ENCODE peak calls at places on chromosomes 6 and 20, in eight cellular contexts. J is AG04450, O is tibial nerve, D is dorsolateral prefrontal cortex, C is BE2C, I is mucosa of descending colon, V is spleen, W is K562. R is an unnamed sample.

GRCh38 chr20:47454298-47455132 is 47.2 kb upstream of the NCOA3 start:
- DNase-seq in J (no peak), O (no peak), D (no peak), C (no peak), I (no peak), V (no peak), W (no peak), R (no peak)

GRCh38 chr6:108168501-108168979 is 2.7 kb downstream of the NR2E1 start:
- DNase-seq in J (no peak), O (no peak), D (no peak), C (peak), I (peak), V (peak), W (no peak), R (peak)

GRCh38 chr20:5090191-5090590 is 29.6 kb downstream of the PCNA start:
- DNase-seq in J (no peak), O (no peak), D (no peak), C (no peak), I (no peak), V (peak), W (no peak), R (peak)

GRCh38 chr20:24936526-24937407 is 12.3 kb upstream of the CST7 start:
- DNase-seq in J (no peak), O (no peak), D (peak), C (no peak), I (no peak), V (peak), W (no peak), R (no peak)

GRCh38 chr6:4805553-4806307 is 29.5 kb downstream of the CDYL start:
- DNase-seq in J (no peak), O (no peak), D (peak), C (peak), I (peak), V (no peak), W (no peak), R (no peak)

GRCh38 chr6:69802995-69803394 is 6.2 kb upstream of the LMBRD1 start:
- DNase-seq in J (no peak), O (no peak), D (no peak), C (no peak), I (no peak), V (no peak), W (no peak), R (no peak)

GRCh38 chr6:145963216-145964068 is 716 bp downstream of the SHPRH start:
- DNase-seq in J (no peak), O (peak), D (peak), C (peak), I (peak), V (no peak), W (peak), R (peak)

GRCh38 chr6:1599469-1599868 is 10.2 kb upstream of the FOXC1 start:
- DNase-seq in J (no peak), O (no peak), D (no peak), C (no peak), I (no peak), V (peak), W (no peak), R (no peak)

GRCh38 chr6:158031445-158032353 is 50.0 kb downstream of the SYNJ2 start:
- DNase-seq in J (no peak), O (no peak), D (peak), C (peak), I (peak), V (no peak), W (peak), R (no peak)

GRCh38 chr6:129162605-129163004 is 279.7 kb downstream of the LAMA2 start:
- DNase-seq in J (no peak), O (no peak), D (no peak), C (no peak), I (no peak), V (no peak), W (no peak), R (no peak)

GRCh38 chr6:2834262-2834661 is 7.4 kb downstream of the SERPINB1 start:
- DNase-seq in J (no peak), O (no peak), D (no peak), C (no peak), I (no peak), V (no peak), W (no peak), R (no peak)

GRCh38 chr6:154673919-154674318 is 59.3 kb upstream of the SCAF8 start:
- DNase-seq in J (no peak), O (no peak), D (no peak), C (no peak), I (no peak), V (no peak), W (no peak), R (no peak)

GRCh38 chr6:170450946-170451761 is 102.0 kb downstream of the PSMB1 start:
- DNase-seq in J (no peak), O (no peak), D (no peak), C (no peak), I (no peak), V (peak), W (no peak), R (no peak)

GRCh38 chr6:3913077-3913957 is 64.1 kb downstream of the FAM50B start:
- DNase-seq in J (peak), O (peak), D (no peak), C (no peak), I (no peak), V (no peak), W (peak), R (no peak)

GRCh38 chr6:104956663-104957294 is at the start of gene LIN28B:
- DNase-seq in J (no peak), O (no peak), D (no peak), C (no peak), I (no peak), V (no peak), W (peak), R (no peak)

GRCh38 chr6:82773061-82773717 is 292.5 kb downstream of the UBE3D start:
- DNase-seq in J (no peak), O (no peak), D (no peak), C (no peak), I (no peak), V (no peak), W (no peak), R (no peak)

GRCh38 chr20:20148774-20149173 is 96.4 kb downstream of the CFAP61 start:
- DNase-seq in J (no peak), O (no peak), D (no peak), C (no peak), I (no peak), V (no peak), W (no peak), R (no peak)

GRCh38 chr6:134352786-134353480 is 35.0 kb upstream of the SGK1 start:
- DNase-seq in J (peak), O (no peak), D (no peak), C (no peak), I (no peak), V (no peak), W (no peak), R (no peak)

GRCh38 chr6:167091149-167092107 is 31.5 kb upstream of the CCR6 start:
- DNase-seq in J (no peak), O (no peak), D (no peak), C (no peak), I (no peak), V (peak), W (no peak), R (no peak)

DNA sequence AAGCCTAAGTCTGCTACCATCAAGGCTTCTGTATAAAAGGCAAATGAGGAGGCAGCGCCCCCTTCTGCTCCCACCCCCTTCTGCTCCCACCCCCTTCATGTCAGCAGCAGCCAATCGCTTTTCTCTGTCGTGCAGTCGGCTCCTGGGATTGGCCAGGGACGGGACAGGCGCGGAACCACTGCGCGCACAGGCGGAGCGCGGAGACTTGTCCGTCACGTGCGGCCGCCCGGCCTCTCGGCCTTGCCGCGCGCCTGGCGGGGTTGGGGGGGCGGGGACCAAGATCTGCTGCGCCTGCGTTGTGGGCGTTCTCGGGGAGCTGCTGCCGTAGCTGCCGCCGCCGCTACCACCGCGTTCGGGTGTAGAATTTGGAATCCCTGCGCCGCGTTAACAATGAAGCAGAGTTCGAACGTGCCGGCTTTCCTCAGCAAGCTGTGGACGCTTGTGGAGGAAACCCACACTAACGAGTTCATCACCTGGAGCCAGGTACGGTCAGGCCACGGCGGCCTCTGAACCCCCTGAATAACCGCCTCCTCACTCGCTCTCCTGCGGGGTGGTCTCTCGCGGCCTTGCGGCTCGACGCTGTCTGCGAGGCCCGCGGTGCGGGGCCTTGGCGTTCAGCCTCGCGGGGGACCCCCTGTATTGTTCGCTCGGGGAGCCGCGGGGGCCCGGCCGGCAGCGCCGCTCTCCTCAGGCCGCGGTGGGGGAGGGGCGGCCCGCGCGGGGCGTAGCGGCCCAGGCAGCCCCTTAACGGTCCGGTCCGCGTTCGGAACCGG is at the start of gene HSF2:
- DNase-seq in J (peak), O (peak), D (peak), C (peak), I (peak), V (peak), W (peak), R (peak)
- TF ChIP-seq CTCF in J (peak), O (peak), D (no peak), C (peak), I (no peak), V (no peak), W (no peak), R (peak)

GRCh38 chr6:10400330-10400729 is 14.5 kb downstream of the TFAP2A start:
- DNase-seq in J (no peak), O (no peak), D (no peak), C (no peak), I (no peak), V (no peak), W (no peak), R (no peak)

GRCh38 chr6:10397756-10398438 is 17.0 kb downstream of the TFAP2A start:
- DNase-seq in J (no peak), O (no peak), D (no peak), C (no peak), I (no peak), V (peak), W (no peak), R (no peak)

GRCh38 chr6:10396775-10397174 is 18.1 kb downstream of the TFAP2A start:
- DNase-seq in J (no peak), O (no peak), D (no peak), C (no peak), I (no peak), V (no peak), W (no peak), R (no peak)

GRCh38 chr6:10399451-10399850 is 15.4 kb downstream of the TFAP2A start:
- DNase-seq in J (no peak), O (no peak), D (no peak), C (no peak), I (no peak), V (no peak), W (no peak), R (no peak)

GRCh38 chr6:10398439-10399218 is 16.2 kb downstream of the TFAP2A start:
- DNase-seq in J (no peak), O (no peak), D (no peak), C (no peak), I (no peak), V (peak), W (no peak), R (no peak)
- TF ChIP-seq CTCF in J (no peak), O (no peak), D (no peak), C (no peak), I (no peak), V (no peak), W (no peak), R (no peak)

GRCh38 chr6:106444777-106445507 is 84.4 kb downstream of the CRYBG1 start:
- DNase-seq in J (peak), O (no peak), D (no peak), C (peak), I (no peak), V (no peak), W (peak), R (peak)
- TF ChIP-seq CTCF in J (peak), O (peak), D (peak), C (peak), I (peak), V (peak), W (peak), R (peak)

DNA sequence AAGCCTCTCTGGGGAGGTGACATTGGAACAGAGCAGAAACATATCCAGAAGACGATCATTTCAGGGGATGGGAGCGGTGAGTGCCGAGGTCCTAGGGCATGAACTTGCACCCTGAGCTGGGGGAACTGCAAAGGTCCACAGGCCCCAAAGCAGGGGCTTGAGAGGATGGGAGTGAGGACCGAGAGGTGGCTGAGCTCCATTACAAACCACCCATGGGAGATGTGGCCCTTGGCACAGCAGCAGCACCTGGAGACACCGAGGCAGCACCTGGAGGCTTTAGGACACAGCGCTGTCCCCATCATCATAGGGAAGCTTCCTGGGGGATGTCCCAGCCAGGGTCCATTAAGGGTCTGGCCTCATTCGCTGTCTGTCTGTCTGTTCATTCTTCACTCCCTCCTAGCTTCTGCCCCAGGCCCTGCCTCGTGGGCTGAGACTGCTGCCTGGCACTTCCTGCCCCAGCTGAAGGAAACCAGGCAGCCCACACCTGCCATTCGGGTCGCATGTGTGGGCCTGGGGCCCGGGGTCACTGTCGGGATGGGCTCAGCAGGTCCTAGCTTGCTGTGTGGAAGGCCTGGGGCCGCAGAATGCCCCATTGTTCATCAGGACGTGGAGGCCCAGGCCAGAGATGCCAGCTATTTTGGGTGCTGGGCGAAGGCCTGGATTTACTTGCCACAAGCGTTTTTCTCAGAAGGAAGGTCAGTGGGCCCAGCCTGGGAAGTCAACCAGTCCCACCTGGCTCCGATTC is 42.8 kb upstream of the STX16 start:
- DNase-seq in J (no peak), O (no peak), D (no peak), C (no peak), I (no peak), V (peak), W (no peak), R (no peak)
- TF ChIP-seq CTCF in J (no peak), O (no peak), D (no peak), C (no peak), I (no peak), V (no peak), W (no peak), R (no peak)

GRCh38 chr20:9517297-9518134 is 3.1 kb downstream of the LAMP5 start:
- DNase-seq in J (no peak), O (no peak), D (no peak), C (no peak), I (no peak), V (no peak), W (no peak), R (no peak)
- TF ChIP-seq CTCF in J (no peak), O (no peak), D (no peak), C (peak), I (no peak), V (no peak), W (no peak), R (no peak)

DNA sequence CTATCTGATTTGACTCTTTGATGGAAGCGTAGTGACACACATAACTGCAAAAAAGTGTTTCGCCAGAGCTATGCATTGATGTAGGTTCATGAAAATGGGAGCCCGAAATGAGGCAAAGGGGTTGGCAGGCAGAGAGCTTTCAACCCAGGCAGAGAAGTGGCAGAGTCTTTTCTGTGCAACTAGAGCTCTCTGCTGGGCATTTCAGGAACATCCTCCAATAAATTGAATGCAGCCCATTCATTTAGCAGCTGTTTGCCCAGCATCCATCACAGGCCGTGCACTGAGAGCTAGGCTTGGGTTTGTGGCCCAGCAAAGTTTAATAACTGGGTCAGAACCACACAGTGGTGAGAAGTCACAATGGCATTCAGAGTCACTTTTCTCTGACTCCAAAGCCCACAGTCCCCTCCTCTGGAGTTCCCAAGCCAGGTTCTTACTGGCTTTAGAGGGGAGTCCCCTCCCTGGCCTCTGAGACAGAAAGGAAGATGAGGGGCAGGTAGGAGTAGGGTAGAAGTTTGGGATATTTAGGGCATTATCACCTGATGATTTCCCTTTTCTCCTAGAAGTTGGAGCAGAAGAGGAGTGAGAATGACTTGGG is 31.8 kb upstream of the ELMO2 start:
- DNase-seq in J (no peak), O (no peak), D (peak), C (peak), I (no peak), V (no peak), W (peak), R (peak)
- TF ChIP-seq CTCF in J (peak), O (no peak), D (peak), C (peak), I (no peak), V (no peak), W (peak), R (peak)

GRCh38 chr6:132247381-132248159 is 153.7 kb downstream of the MOXD1 start:
- DNase-seq in J (no peak), O (no peak), D (no peak), C (no peak), I (no peak), V (no peak), W (no peak), R (no peak)
- TF ChIP-seq CTCF in J (peak), O (no peak), D (no peak), C (peak), I (no peak), V (no peak), W (no peak), R (no peak)

DNA sequence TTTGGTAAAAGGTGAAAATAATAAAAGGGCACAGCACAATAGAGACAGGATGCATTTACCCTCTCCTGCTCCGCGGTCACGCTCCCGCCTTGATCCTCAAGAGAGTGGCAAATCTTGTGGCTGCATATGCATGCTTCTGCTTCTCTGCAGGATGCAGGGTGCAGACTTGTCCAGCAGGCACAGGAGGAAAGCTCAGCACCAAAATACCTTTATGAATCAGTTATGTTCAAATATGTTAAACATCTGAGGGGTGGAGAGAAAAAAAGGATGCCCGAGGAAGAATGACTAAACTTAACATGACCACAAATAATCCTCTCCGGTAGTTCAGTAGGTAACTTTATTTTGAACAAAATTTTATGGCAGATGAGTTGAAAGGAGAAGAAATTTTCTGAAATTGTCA is 366.1 kb upstream of the SOX4 start:
- DNase-seq in J (no peak), O (no peak), D (no peak), C (no peak), I (no peak), V (no peak), W (no peak), R (no peak)
- TF ChIP-seq CTCF in J (peak), O (no peak), D (no peak), C (no peak), I (no peak), V (no peak), W (no peak), R (no peak)

DNA sequence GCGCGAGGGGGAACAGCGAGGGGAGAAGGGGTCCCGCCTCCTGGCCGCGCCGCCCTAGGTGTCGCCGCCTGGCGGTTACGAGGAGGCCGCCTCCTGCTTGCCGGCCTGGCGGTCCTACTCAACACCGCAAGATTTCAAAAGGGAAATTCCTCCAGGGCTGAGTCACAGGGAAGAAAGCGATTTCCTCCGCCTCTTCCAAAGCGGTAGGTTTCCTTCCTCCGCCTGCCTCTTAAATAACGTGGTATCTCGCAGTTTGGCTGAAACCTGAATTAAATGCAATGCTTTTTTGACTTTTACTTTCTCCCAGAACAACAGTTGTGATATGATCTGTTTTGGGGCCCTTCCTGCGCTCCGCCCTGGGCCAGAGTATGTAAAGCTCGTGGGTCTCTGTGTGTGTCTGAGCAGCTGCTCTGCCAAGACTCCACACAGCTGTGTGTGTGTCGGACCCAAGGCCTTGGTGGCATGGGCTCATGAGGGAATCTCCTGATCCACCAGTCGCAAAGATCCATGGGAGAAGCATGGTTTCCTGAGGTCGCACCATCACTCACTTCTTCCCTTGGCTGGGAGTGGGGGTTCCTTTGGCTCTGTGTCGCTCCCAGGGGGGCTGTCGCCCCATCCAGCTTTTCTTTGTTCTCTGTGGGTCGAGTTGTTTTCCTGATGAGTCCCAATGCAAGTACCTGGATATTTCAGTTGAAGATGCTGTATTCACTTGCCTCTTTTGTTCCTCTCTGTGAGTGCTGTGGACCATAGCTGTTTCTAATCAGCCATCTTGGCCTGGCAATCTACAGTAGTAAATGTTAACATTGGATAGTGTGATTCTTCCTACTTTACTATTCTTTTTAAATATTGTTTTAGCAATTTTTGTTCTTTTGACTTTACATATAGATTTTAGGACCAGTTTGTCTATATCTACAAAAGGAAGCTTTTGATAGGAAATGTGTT is 31.6 kb upstream of the NOTCH4 start:
- DNase-seq in J (peak), O (peak), D (peak), C (peak), I (peak), V (peak), W (peak), R (peak)
- TF ChIP-seq CTCF in J (peak), O (peak), D (peak), C (peak), I (peak), V (no peak), W (peak), R (peak)